ENCODE peak calls at places on chromosomes 4 and X, in seven cellular contexts. O is right cardiac atrium; W is mesenchymal stem cell; B is heart left ventricle; R is heart right ventricle; T is esophagus squamous epithelium; C is CD8-positive, alpha-beta memory T cell. Z is an unnamed sample. For H3K4me1, the result is how much of the 10 kb centered on the place peaks cover.

GRCh38 chr4:80219301-80220025 is 22.2 kb downstream of the PRDM8 start:
- DNase-seq in O (no peak), W (no peak), B (no peak), R (no peak), T (no peak), C (no peak), Z (no peak)

GRCh38 chr4:142901166-142901662 is 55.1 kb upstream of the INPP4B start:
- DNase-seq in O (no peak), W (peak), B (no peak), R (no peak), T (no peak), C (no peak), Z (no peak)

GRCh38 chr4:102734591-102735385 is 26.0 kb downstream of the MANBA start:
- DNase-seq in O (no peak), W (peak), B (no peak), R (no peak), T (no peak), C (no peak), Z (no peak)

GRCh38 chr4:2220016-2220620 is 21.8 kb downstream of the HAUS3 start:
- DNase-seq in O (peak), W (peak), B (peak), R (peak), T (no peak), C (peak), Z (peak)

GRCh38 chrX:138026211-138026610 is 460.3 kb downstream of the ZIC3 start:
- DNase-seq in O (no peak), W (no peak), B (no peak), R (no peak), T (no peak), C (no peak), Z (no peak)

GRCh38 chr4:187059031-187059430 is 335.4 kb upstream of the FAT1 start:
- DNase-seq in O (no peak), W (no peak), B (no peak), R (no peak), T (no peak), C (no peak), Z (no peak)

GRCh38 chrX:29926056-29926455 is 289.3 kb upstream of the MAGEB2 start:
- DNase-seq in O (no peak), W (no peak), B (no peak), R (no peak), T (no peak), C (no peak), Z (no peak)

GRCh38 chr4:118935819-118936218 is 47.2 kb downstream of the SYNPO2 start:
- DNase-seq in O (no peak), W (no peak), B (no peak), R (no peak), T (no peak), C (no peak), Z (no peak)

GRCh38 chr4:113587156-113587555 is 174.4 kb downstream of the CAMK2D start:
- DNase-seq in O (no peak), W (no peak), B (no peak), R (no peak), T (no peak), C (no peak), Z (no peak)

GRCh38 chrX:119646515-119646914 is 40.3 kb upstream of the NKRF start:
- DNase-seq in O (no peak), W (no peak), B (no peak), R (no peak), T (no peak), C (no peak), Z (no peak)

GRCh38 chr4:2699534-2699933 is 56.6 kb downstream of the TNIP2 start:
- DNase-seq in O (no peak), W (no peak), B (no peak), R (no peak), T (no peak), C (no peak), Z (no peak)

GRCh38 chr4:53646792-53647191 is 55.5 kb upstream of the LNX1 start:
- DNase-seq in O (no peak), W (no peak), B (peak), R (no peak), T (no peak), C (no peak), Z (no peak)

GRCh38 chrX:57821703-57822375 is 88.4 kb downstream of the ZXDA start:
- DNase-seq in O (no peak), W (no peak), B (peak), R (no peak), T (no peak), C (peak), Z (peak)

GRCh38 chr4:175048111-175048784 is 130.1 kb downstream of the ADAM29 start:
- DNase-seq in O (no peak), W (no peak), B (no peak), R (no peak), T (no peak), C (no peak), Z (no peak)

GRCh38 chr4:76582817-76583087 is 147.7 kb downstream of the SHROOM3 start:
- DNase-seq in O (no peak), W (no peak), B (no peak), R (no peak), T (no peak), C (no peak), Z (no peak)

DNA sequence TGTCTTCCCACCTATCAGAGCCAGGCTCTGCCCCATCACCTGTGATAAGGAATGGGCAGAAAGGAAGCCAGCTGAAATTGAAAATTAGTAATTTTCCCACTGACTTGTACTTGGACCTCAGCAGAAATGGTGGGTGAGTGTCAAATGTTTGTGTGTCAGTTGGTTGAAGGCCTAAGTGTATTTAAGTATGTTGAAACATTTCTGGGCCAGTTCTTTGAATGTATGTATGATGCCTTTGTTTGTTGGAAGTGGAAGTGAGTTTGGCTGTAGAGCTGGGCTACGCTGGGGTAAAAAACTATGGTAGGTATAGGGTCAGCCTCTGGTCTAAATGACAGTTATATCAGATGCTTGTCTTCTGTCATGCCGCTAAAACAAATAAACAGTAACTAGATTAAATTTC is 27.7 kb downstream of the JADE1 start:
- DNase-seq in O (no peak), W (no peak), B (no peak), R (no peak), T (no peak), C (no peak), Z (no peak)
- H3K4me1 ChIP-seq in O (under half), W (under half), B (under half), R (half or more), T (half or more), C (under half), Z (half or more)

GRCh38 chr4:161273607-161274006 is 890.2 kb downstream of the FSTL5 start:
- DNase-seq in O (no peak), W (no peak), B (no peak), R (no peak), T (no peak), C (no peak), Z (no peak)
- H3K4me3 ChIP-seq in O (no peak), W (no peak), B (no peak), R (no peak), T (no peak), C (no peak), Z (no peak)

GRCh38 chr4:11338990-11339782 is 89.5 kb downstream of the HS3ST1 start:
- DNase-seq in O (no peak), W (no peak), B (no peak), R (no peak), T (no peak), C (no peak), Z (no peak)
- H3K27ac ChIP-seq in O (no peak), W (no peak), B (no peak), R (no peak), T (no peak), C (no peak), Z (no peak)

DNA sequence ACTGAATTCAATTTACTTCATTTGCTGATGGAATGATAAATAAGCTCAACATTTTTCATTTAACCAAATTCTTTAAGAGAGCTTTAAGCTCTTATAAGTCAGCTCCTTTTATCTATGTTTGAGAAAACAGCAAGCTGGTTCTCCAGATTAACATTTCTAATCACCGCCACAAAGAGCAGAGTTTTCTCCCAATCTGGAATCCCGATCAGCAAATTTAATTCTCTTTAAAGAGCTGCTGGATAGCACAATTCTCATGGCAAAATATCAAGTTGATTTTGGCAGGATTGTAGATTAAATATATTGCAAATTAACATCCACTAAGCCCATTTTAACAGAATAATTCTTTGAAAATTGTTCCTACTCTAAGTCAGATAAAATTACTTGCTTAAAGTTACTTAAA is 48.8 kb downstream of the RPS6KA3 start:
- DNase-seq in O (no peak), W (no peak), B (no peak), R (no peak), T (no peak), C (no peak), Z (no peak)
- H3K4me1 ChIP-seq in O (under half), W (under half), B (under half), R (under half), T (under half), C (under half), Z (under half)

GRCh38 chr4:100190643-100191600 is 654 bp upstream of the DDIT4L start:
- DNase-seq in O (no peak), W (peak), B (no peak), R (no peak), T (no peak), C (no peak), Z (no peak)
- H3K4me3 ChIP-seq in O (peak), W (peak), B (peak), R (peak), T (peak), C (peak), Z (peak)